ENCODE peak calls at places on chromosome 22, in ten cellular contexts. W is colonic mucosa; H is A549; T is AG04450; C is CD8-positive, alpha-beta memory T cell; N is spleen; L is cardiac muscle cell; Q is coronary artery; F is aorta; J is ovary. R is an unnamed sample.

GRCh38 chr22:40728731-40729189 is 49.5 kb downstream of the MCHR1 start:
- DNase-seq in L (peak), H (no peak), F (no peak), C (peak), J (no peak), W (no peak), T (no peak), Q (no peak), N (peak), R (peak)

GRCh38 chr22:42695294-42695693 is 25.4 kb downstream of the A4GALT start:
- DNase-seq in Q (no peak), L (no peak), J (no peak), W (no peak), T (no peak), C (no peak), H (no peak), F (peak), N (no peak), R (no peak)

GRCh38 chr22:38325575-38325974 is 8.3 kb upstream of the CSNK1E start:
- DNase-seq in C (no peak), F (no peak), N (no peak), Q (no peak), L (no peak), T (no peak), W (no peak), H (no peak), J (no peak), R (no peak)

GRCh38 chr22:49642741-49643140 is 184.9 kb downstream of the BRD1 start:
- DNase-seq in T (no peak), H (no peak), W (no peak), Q (no peak), C (no peak), F (no peak), J (no peak), N (no peak), L (no peak), R (no peak)

GRCh38 chr22:41485033-41485432 is 16.1 kb downstream of the ACO2 start:
- DNase-seq in N (no peak), T (no peak), F (peak), J (no peak), C (no peak), W (peak), L (no peak), H (no peak), Q (no peak), R (no peak)

GRCh38 chr22:49760630-49761571 is 66.8 kb downstream of the BRD1 start:
- DNase-seq in F (no peak), C (no peak), L (no peak), J (peak), W (peak), Q (peak), H (no peak), N (peak), T (no peak), R (peak)

GRCh38 chr22:38029901-38030300 is 27.3 kb upstream of the PICK1 start:
- DNase-seq in F (no peak), W (no peak), T (no peak), N (no peak), L (no peak), J (no peak), H (no peak), Q (no peak), C (no peak), R (no peak)

GRCh38 chr22:47355776-47356432 is 593.5 kb downstream of the TBC1D22A start:
- DNase-seq in Q (no peak), T (no peak), L (no peak), J (no peak), F (no peak), N (peak), C (no peak), H (no peak), W (no peak), R (no peak)

GRCh38 chr22:43066844-43067385 is 22.3 kb downstream of the TTLL1 start:
- DNase-seq in W (no peak), H (no peak), F (no peak), T (no peak), N (no peak), L (no peak), J (no peak), Q (no peak), C (no peak), R (no peak)

GRCh38 chr22:41902932-41903421 is 11.9 kb downstream of the SHISA8 start:
- DNase-seq in L (no peak), C (no peak), Q (no peak), J (no peak), T (no peak), F (no peak), H (no peak), W (no peak), N (no peak), R (no peak)

GRCh38 chr22:49936018-49936972 is 17.9 kb downstream of the CRELD2 start:
- DNase-seq in Q (peak), J (peak), L (peak), F (peak), T (peak), H (peak), W (peak), N (peak), C (peak), R (peak)

GRCh38 chr22:47943729-47944700 is 1181.6 kb downstream of the TBC1D22A start:
- DNase-seq in J (no peak), L (no peak), H (no peak), W (no peak), T (no peak), F (no peak), N (no peak), Q (no peak), C (no peak), R (peak)

GRCh38 chr22:50473088-50473487 is 1.7 kb downstream of the SBF1 start:
- DNase-seq in H (peak), J (no peak), Q (no peak), F (no peak), L (no peak), N (peak), W (peak), T (no peak), C (peak), R (peak)

GRCh38 chr22:50139843-50140415 is 30.6 kb upstream of the PANX2 start:
- DNase-seq in N (no peak), J (no peak), F (peak), C (no peak), Q (peak), W (no peak), T (no peak), H (no peak), L (no peak), R (peak)

GRCh38 chr22:36182871-36183270 is 18.7 kb downstream of the APOL4 start:
- DNase-seq in N (no peak), W (no peak), H (no peak), Q (no peak), J (no peak), L (no peak), C (no peak), F (no peak), T (no peak), R (no peak)

GRCh38 chr22:43901976-43902643 is 10.3 kb upstream of the PNPLA5 start:
- DNase-seq in F (no peak), L (no peak), W (no peak), J (no peak), H (peak), N (no peak), Q (no peak), T (peak), C (no peak), R (no peak)

GRCh38 chr22:20015971-20016733 is 471 bp downstream of the ARVCF start:
- DNase-seq in W (peak), Q (no peak), L (no peak), F (no peak), J (peak), H (peak), T (no peak), C (no peak), N (peak), R (no peak)

GRCh38 chr22:44485494-44485893 is 12.5 kb downstream of the RTL6 start:
- DNase-seq in F (no peak), Q (no peak), W (no peak), N (no peak), J (no peak), T (no peak), L (no peak), C (no peak), H (no peak), R (no peak)

GRCh38 chr22:37501176-37501609 is 15.0 kb upstream of the MFNG start:
- DNase-seq in F (no peak), N (no peak), Q (no peak), W (peak), C (no peak), T (no peak), J (peak), L (peak), H (peak), R (no peak)

GRCh38 chr22:49918911-49919881 is 762 bp downstream of the CRELD2 start:
- DNase-seq in H (no peak), J (peak), Q (no peak), F (peak), N (peak), C (no peak), T (no peak), W (no peak), L (no peak), R (no peak)

GRCh38 chr22:50209893-50210292 is 9.1 kb downstream of the SELENOO start:
- DNase-seq in J (peak), Q (no peak), C (peak), W (peak), H (peak), N (peak), L (peak), T (no peak), F (peak), R (peak)

GRCh38 chr22:32850157-32850556 is 48.7 kb downstream of the TIMP3 start:
- DNase-seq in H (no peak), C (no peak), F (no peak), N (no peak), W (no peak), J (no peak), L (no peak), Q (no peak), T (no peak), R (no peak)

GRCh38 chr22:43553451-43554258 is 141.8 kb downstream of the MPPED1 start:
- DNase-seq in C (no peak), T (no peak), J (no peak), W (no peak), L (no peak), Q (peak), N (no peak), H (no peak), F (peak), R (no peak)

GRCh38 chr22:40542821-40543540 is 93.5 kb downstream of the MRTFA start:
- DNase-seq in W (no peak), L (peak), T (no peak), N (no peak), H (no peak), J (no peak), C (no peak), Q (no peak), F (no peak), R (no peak)

GRCh38 chr22:19182472-19183157 is 4.1 kb upstream of the SLC25A1 start:
- DNase-seq in L (no peak), H (no peak), T (no peak), J (no peak), F (no peak), C (no peak), W (no peak), Q (no peak), N (no peak), R (no peak)

GRCh38 chr22:29801153-29801552 is 34.0 kb downstream of the UQCR10 start:
- DNase-seq in F (no peak), C (no peak), W (no peak), L (peak), N (no peak), H (no peak), T (no peak), J (no peak), Q (no peak), R (no peak)

GRCh38 chr22:29798318-29798717 is 31.1 kb downstream of the UQCR10 start:
- DNase-seq in J (no peak), N (no peak), L (peak), Q (no peak), T (no peak), W (no peak), H (no peak), C (no peak), F (no peak), R (peak)

GRCh38 chr22:29798801-29799200 is 31.6 kb downstream of the UQCR10 start:
- DNase-seq in L (no peak), J (no peak), H (no peak), Q (no peak), W (no peak), N (no peak), C (no peak), F (no peak), T (no peak), R (no peak)

GRCh38 chr22:29797351-29797750 is 30.2 kb downstream of the UQCR10 start:
- DNase-seq in W (no peak), C (no peak), T (no peak), N (no peak), H (no peak), J (no peak), L (no peak), F (no peak), Q (no peak), R (peak)

GRCh38 chr22:29799217-29799680 is 32.1 kb downstream of the UQCR10 start:
- DNase-seq in F (peak), L (peak), N (peak), C (no peak), W (peak), H (peak), Q (peak), J (peak), T (peak), R (peak)
- H3K4me3 ChIP-seq in F (no peak), L (no peak), N (no peak), C (no peak), W (no peak), H (no peak), Q (peak), J (no peak), T (no peak), R (no peak)

DNA sequence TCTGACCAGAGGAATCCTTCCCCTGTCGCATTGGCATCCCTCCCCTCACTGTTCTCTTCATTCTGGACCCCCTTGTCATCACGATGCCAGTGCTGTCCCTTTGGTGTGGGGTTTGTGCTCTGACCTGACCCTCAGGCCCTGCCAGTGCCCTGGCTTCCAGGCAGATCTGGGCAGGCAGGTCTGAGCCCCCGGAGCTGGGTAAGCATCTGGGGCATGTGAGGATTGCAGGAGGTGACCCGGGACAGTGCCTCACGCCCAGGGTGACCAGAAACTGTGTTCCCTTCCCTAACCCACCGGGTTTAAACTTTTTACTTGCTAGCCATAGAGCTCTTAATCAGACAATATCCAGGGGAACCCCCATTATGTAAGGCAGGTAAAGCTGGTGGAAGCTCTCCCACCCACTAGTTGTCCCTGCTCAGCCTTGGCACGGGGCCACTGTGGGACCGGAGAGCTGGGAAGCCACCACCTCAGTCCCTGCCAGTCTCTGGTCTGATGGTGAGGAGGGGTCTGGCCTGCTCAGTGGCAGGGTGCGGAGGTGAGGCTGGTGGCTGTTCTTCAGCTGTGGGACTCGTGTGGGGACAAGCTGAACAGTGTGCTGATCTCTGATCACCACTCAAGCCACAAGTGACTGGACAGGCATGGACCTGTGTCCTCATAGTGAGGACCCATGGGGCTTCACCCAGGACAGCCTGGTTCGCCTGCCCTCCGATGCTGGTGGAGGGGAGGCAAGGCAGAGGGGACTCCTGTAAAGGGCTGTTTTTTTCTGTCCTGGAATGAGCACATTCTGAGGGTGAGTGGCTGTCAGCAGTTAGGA is 38.0 kb downstream of the BCR start:
- DNase-seq in N (peak), T (no peak), J (peak), Q (no peak), F (peak), C (no peak), L (no peak), W (no peak), H (no peak), R (no peak)
- H3K4me3 ChIP-seq in N (no peak), T (no peak), J (no peak), Q (peak), F (no peak), C (peak), L (no peak), W (no peak), H (no peak), R (peak)

DNA sequence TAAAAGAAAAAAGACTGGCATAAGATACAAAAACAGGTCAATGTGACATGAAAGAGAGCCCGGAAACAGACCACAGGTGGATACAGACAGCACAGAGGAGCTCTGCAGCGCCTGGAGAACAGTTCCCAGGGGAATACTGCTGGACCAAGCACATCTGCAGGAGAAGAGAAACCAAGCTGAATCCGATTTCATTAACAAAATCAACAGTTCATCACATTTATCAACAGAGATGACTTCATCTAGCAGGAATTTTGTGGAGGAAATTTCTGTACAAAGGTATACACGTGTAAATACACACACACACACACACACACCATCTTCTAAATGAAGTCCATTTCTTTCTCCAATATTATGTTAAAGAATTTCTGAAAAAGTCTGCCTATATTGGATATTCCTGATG is 17.1 kb downstream of the YPEL1 start:
- DNase-seq in N (no peak), L (no peak), F (no peak), W (no peak), T (no peak), H (no peak), C (no peak), Q (no peak), J (no peak), R (no peak)
- H3K4me3 ChIP-seq in N (no peak), L (no peak), F (no peak), W (no peak), T (no peak), H (no peak), C (no peak), Q (no peak), J (no peak), R (no peak)

DNA sequence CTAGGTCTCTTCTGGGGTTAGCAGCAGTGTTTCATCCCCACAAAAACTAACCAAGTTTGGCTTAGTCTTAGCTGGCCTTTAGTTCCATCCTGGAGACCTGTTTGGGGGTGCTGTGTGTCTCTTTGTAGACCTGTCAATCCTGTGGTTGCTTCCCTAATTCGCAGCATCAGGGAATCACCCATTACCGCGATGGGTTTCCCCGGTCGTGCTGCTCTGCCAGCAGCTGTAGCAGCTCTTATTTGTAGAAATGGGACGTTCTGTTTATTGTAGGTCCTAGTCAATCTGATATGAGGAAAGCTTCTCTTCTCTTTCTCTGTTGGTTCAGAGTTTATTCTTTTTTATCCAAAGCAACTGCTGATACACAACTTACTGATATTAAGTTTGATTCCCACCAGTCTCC is 91.6 kb downstream of the CECR2 start:
- DNase-seq in N (no peak), T (no peak), L (no peak), F (no peak), C (no peak), Q (no peak), H (no peak), J (no peak), W (no peak), R (no peak)
- H3K4me3 ChIP-seq in N (no peak), T (no peak), L (no peak), F (no peak), C (no peak), Q (no peak), H (no peak), J (no peak), W (no peak), R (no peak)

GRCh38 chr22:46087816-46088277 is 62.5 kb upstream of the PPARA start:
- DNase-seq in H (peak), W (peak), N (peak), Q (peak), L (peak), C (no peak), J (peak), T (peak), F (peak), R (no peak)
- H3K4me3 ChIP-seq in H (peak), W (no peak), N (peak), Q (peak), L (no peak), C (no peak), J (peak), T (peak), F (no peak), R (no peak)

DNA sequence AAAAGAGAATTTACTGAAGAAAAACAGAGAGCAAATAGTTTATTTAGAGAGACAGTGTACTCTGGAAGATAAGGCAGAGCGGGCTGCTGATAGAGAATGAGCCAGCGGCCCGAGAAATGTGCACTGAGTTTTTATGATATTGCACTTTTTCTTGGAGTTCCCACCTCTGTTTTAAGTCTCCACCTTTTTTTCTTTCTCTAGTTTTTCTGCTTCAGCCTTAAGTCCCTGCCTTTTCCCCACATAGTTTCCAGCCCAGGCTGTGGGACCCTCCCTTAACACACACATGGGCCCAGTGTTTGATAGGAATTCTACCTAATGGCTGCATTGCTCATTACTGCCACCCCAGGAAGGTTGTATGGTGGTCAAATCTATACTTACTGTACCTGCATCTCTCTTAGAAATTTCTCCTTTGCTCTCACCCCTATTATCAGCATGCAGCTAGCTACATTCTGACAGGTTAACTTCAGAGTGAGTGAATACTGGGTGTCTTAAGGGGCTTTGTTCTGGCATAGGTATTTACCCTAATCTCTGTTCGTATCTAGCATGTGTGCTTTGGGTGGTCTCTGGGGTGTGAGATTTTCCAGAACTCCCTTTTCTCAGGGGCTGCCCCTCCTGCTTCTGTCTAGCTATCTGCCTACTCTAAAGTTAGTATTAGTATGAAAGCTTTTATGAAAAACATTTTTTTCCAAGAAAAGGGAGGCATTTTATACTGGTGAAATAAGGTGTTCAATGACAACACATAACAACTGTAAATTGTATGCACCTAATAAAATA is 127.3 kb upstream of the TOP3B start:
- DNase-seq in C (no peak), Q (no peak), F (no peak), L (no peak), T (no peak), W (no peak), J (no peak), N (no peak), H (no peak), R (no peak)
- H3K4me3 ChIP-seq in C (no peak), Q (no peak), F (no peak), L (no peak), T (no peak), W (no peak), J (no peak), N (no peak), H (no peak), R (no peak)